ENCODE peak calls at places on chromosomes 16 and 17, in nine cellular contexts. One of them, this sample, is unnamed.

GRCh38 chr16:68237243-68238028 is 1.5 kb upstream of the ESRP2 start:
- DNase-seq in kidney: peak
- DNase-seq in brain microvascular endothelial cell: peak
- DNase-seq in neural crest cell: peak
- DNase-seq in GM10248: peak
- DNase-seq in nephron progenitor cell: peak
- DNase-seq in RWPE1: peak
- DNase-seq in coronary artery: peak
- DNase-seq in right lobe of liver: peak
- DNase-seq in this sample: peak

GRCh38 chr17:44759096-44759915 is 518 bp downstream of the ADAM11 start:
- DNase-seq in kidney: peak
- DNase-seq in brain microvascular endothelial cell: no peak
- DNase-seq in neural crest cell: peak
- DNase-seq in GM10248: no peak
- DNase-seq in nephron progenitor cell: peak
- DNase-seq in RWPE1: no peak
- DNase-seq in coronary artery: no peak
- DNase-seq in right lobe of liver: no peak
- DNase-seq in this sample: no peak

GRCh38 chr16:64242510-64242909 is 879.4 kb downstream of the CDH11 start:
- DNase-seq in kidney: no peak
- DNase-seq in brain microvascular endothelial cell: no peak
- DNase-seq in neural crest cell: no peak
- DNase-seq in GM10248: no peak
- DNase-seq in nephron progenitor cell: no peak
- DNase-seq in RWPE1: no peak
- DNase-seq in coronary artery: no peak
- DNase-seq in right lobe of liver: no peak
- DNase-seq in this sample: no peak

GRCh38 chr16:88907768-88908167 is 41.3 kb upstream of the PABPN1L start:
- DNase-seq in kidney: no peak
- DNase-seq in brain microvascular endothelial cell: peak
- DNase-seq in neural crest cell: no peak
- DNase-seq in GM10248: no peak
- DNase-seq in nephron progenitor cell: no peak
- DNase-seq in RWPE1: peak
- DNase-seq in coronary artery: no peak
- DNase-seq in right lobe of liver: no peak
- DNase-seq in this sample: no peak

GRCh38 chr16:53465606-53466290 is 31.5 kb downstream of the RBL2 start:
- DNase-seq in kidney: no peak
- DNase-seq in brain microvascular endothelial cell: peak
- DNase-seq in neural crest cell: no peak
- DNase-seq in GM10248: no peak
- DNase-seq in nephron progenitor cell: no peak
- DNase-seq in RWPE1: peak
- DNase-seq in coronary artery: no peak
- DNase-seq in right lobe of liver: no peak
- DNase-seq in this sample: no peak

GRCh38 chr16:2692251-2692947 is 10.1 kb downstream of the KCTD5 start:
- DNase-seq in kidney: peak
- DNase-seq in brain microvascular endothelial cell: no peak
- DNase-seq in neural crest cell: no peak
- DNase-seq in GM10248: no peak
- DNase-seq in nephron progenitor cell: no peak
- DNase-seq in RWPE1: no peak
- DNase-seq in coronary artery: no peak
- DNase-seq in right lobe of liver: peak
- DNase-seq in this sample: no peak

GRCh38 chr16:19926449-19927390 is 42.1 kb upstream of the GPRC5B start:
- DNase-seq in kidney: no peak
- DNase-seq in brain microvascular endothelial cell: peak
- DNase-seq in neural crest cell: no peak
- DNase-seq in GM10248: no peak
- DNase-seq in nephron progenitor cell: no peak
- DNase-seq in RWPE1: peak
- DNase-seq in coronary artery: no peak
- DNase-seq in right lobe of liver: no peak
- DNase-seq in this sample: no peak

GRCh38 chr16:29848420-29849297 is 14.4 kb downstream of the CDIPT start:
- DNase-seq in kidney: peak
- DNase-seq in brain microvascular endothelial cell: peak
- DNase-seq in neural crest cell: peak
- DNase-seq in GM10248: peak
- DNase-seq in nephron progenitor cell: peak
- DNase-seq in RWPE1: peak
- DNase-seq in coronary artery: no peak
- DNase-seq in right lobe of liver: peak
- DNase-seq in this sample: peak

GRCh38 chr17:33686171-33686570 is 393.1 kb upstream of the ASIC2 start:
- DNase-seq in kidney: no peak
- DNase-seq in brain microvascular endothelial cell: no peak
- DNase-seq in neural crest cell: peak
- DNase-seq in GM10248: peak
- DNase-seq in nephron progenitor cell: peak
- DNase-seq in RWPE1: peak
- DNase-seq in coronary artery: no peak
- DNase-seq in right lobe of liver: no peak
- DNase-seq in this sample: no peak
- TF ChIP-seq CTCF in kidney: no peak
- TF ChIP-seq CTCF in brain microvascular endothelial cell: peak
- TF ChIP-seq CTCF in neural crest cell: peak
- TF ChIP-seq CTCF in GM10248: peak
- TF ChIP-seq CTCF in nephron progenitor cell: peak
- TF ChIP-seq CTCF in RWPE1: no peak
- TF ChIP-seq CTCF in coronary artery: no peak
- TF ChIP-seq CTCF in right lobe of liver: peak
- TF ChIP-seq CTCF in this sample: no peak

GRCh38 chr17:49703557-49704277 is 4.0 kb downstream of the SLC35B1 start:
- DNase-seq in kidney: no peak
- DNase-seq in brain microvascular endothelial cell: peak
- DNase-seq in neural crest cell: peak
- DNase-seq in GM10248: no peak
- DNase-seq in nephron progenitor cell: peak
- DNase-seq in RWPE1: no peak
- DNase-seq in coronary artery: no peak
- DNase-seq in right lobe of liver: peak
- DNase-seq in this sample: no peak

GRCh38 chr17:49707246-49707607 is 537 bp downstream of the SLC35B1 start:
- DNase-seq in kidney: no peak
- DNase-seq in brain microvascular endothelial cell: no peak
- DNase-seq in neural crest cell: no peak
- DNase-seq in GM10248: no peak
- DNase-seq in nephron progenitor cell: peak
- DNase-seq in RWPE1: no peak
- DNase-seq in coronary artery: no peak
- DNase-seq in right lobe of liver: no peak
- DNase-seq in this sample: no peak

GRCh38 chr17:49707608-49708514 is at the start of gene SLC35B1:
- DNase-seq in kidney: peak
- DNase-seq in brain microvascular endothelial cell: peak
- DNase-seq in neural crest cell: peak
- DNase-seq in GM10248: peak
- DNase-seq in nephron progenitor cell: peak
- DNase-seq in RWPE1: peak
- DNase-seq in coronary artery: peak
- DNase-seq in right lobe of liver: peak
- DNase-seq in this sample: peak

GRCh38 chr17:49705254-49705653 is 2.5 kb downstream of the SLC35B1 start:
- DNase-seq in kidney: no peak
- DNase-seq in brain microvascular endothelial cell: no peak
- DNase-seq in neural crest cell: no peak
- DNase-seq in GM10248: no peak
- DNase-seq in nephron progenitor cell: no peak
- DNase-seq in RWPE1: no peak
- DNase-seq in coronary artery: no peak
- DNase-seq in right lobe of liver: no peak
- DNase-seq in this sample: no peak

DNA sequence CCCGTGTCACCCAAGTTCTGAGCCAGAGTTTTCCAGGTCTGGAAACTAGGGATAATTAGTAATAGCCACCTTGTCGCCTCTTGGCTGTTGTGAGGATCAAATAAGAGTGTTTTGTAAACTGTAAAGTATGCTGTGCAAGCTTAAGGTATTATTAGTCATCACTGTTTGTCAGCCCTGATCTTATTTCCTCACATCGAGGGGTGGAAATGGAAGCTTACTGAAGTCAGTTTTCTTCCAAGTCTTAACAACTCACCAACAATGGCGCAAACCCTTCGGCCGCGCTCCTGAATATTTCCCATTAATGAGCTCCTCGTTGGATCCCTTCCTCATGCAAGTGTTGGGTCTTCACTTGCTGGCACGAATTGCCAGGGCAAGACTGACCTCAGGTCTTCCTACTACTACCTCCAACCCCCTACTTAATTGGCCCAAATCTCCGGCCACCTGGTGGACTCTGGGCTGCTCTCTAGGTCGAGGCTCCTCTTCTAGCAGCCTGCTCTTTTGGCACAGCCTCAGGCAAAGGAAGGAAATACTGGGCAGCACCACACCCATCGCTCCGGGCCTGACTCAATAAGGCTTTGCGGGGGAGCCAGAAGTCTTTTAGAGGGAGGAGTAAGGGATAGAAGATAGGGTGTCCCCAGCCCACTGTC is 874 bp upstream of the SLC35B1 start:
- DNase-seq in kidney: no peak
- DNase-seq in brain microvascular endothelial cell: no peak
- DNase-seq in neural crest cell: no peak
- DNase-seq in GM10248: no peak
- DNase-seq in nephron progenitor cell: no peak
- DNase-seq in RWPE1: no peak
- DNase-seq in coronary artery: no peak
- DNase-seq in right lobe of liver: no peak
- DNase-seq in this sample: no peak
- TF ChIP-seq CTCF in kidney: no peak
- TF ChIP-seq CTCF in brain microvascular endothelial cell: peak
- TF ChIP-seq CTCF in neural crest cell: peak
- TF ChIP-seq CTCF in GM10248: no peak
- TF ChIP-seq CTCF in nephron progenitor cell: no peak
- TF ChIP-seq CTCF in RWPE1: peak
- TF ChIP-seq CTCF in coronary artery: no peak
- TF ChIP-seq CTCF in right lobe of liver: no peak
- TF ChIP-seq CTCF in this sample: no peak

DNA sequence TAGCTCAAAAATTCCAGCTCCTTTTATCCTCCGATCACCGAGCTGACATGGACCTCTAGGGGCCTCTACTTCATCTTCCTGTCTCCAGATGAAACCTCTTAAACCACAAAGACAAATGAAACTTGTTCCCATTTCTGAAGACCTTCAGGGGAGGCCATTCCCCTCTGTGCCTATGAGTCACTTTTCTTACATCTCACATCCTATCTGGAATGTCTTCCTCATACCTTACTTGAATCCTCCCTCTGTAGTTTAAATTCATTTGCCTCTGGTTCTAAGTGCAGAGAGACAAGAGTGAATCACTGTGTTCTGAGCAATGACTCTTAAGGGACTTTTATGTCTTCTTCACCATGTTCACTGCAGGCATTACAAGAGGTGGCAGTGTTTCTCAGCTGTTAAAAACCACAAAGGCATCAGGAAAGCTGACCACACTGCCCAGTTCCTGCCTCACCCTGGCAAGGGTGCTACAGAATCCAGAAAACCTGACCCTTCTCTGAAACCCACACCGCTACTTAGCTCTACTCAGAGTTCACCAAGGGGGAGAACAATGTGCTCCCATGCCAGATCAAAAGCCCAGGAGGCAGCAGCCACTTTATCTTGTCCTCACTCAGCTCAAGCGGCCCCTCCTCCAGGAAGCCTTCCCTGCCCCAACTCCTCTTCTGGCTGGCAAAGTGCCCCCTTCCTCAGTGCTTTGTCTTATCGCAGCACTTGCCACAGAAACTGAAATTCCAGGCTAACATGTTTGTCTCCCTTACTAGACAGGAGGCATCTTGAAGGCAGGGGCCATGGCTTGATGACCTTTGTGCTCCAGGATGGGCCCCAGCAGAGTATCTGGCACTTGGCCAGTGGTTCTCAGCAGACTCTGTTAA is 6.4 kb downstream of the CUEDC1 start:
- DNase-seq in kidney: peak
- DNase-seq in brain microvascular endothelial cell: peak
- DNase-seq in neural crest cell: no peak
- DNase-seq in GM10248: no peak
- DNase-seq in nephron progenitor cell: no peak
- DNase-seq in RWPE1: peak
- DNase-seq in coronary artery: no peak
- DNase-seq in right lobe of liver: no peak
- DNase-seq in this sample: no peak
- TF ChIP-seq CTCF in kidney: no peak
- TF ChIP-seq CTCF in brain microvascular endothelial cell: no peak
- TF ChIP-seq CTCF in neural crest cell: no peak
- TF ChIP-seq CTCF in GM10248: no peak
- TF ChIP-seq CTCF in nephron progenitor cell: no peak
- TF ChIP-seq CTCF in RWPE1: no peak
- TF ChIP-seq CTCF in coronary artery: no peak
- TF ChIP-seq CTCF in right lobe of liver: no peak
- TF ChIP-seq CTCF in this sample: no peak

GRCh38 chr16:74667215-74667765 is 613 bp upstream of the RFWD3 start:
- DNase-seq in kidney: peak
- DNase-seq in brain microvascular endothelial cell: no peak
- DNase-seq in neural crest cell: peak
- DNase-seq in GM10248: peak
- DNase-seq in nephron progenitor cell: peak
- DNase-seq in RWPE1: peak
- DNase-seq in coronary artery: no peak
- DNase-seq in right lobe of liver: peak
- DNase-seq in this sample: no peak

GRCh38 chr16:74661064-74661463 is 5.6 kb downstream of the RFWD3 start:
- DNase-seq in kidney: no peak
- DNase-seq in brain microvascular endothelial cell: no peak
- DNase-seq in neural crest cell: no peak
- DNase-seq in GM10248: no peak
- DNase-seq in nephron progenitor cell: no peak
- DNase-seq in RWPE1: no peak
- DNase-seq in coronary artery: no peak
- DNase-seq in right lobe of liver: no peak
- DNase-seq in this sample: no peak

GRCh38 chr16:74666010-74666421 is 661 bp downstream of the RFWD3 start:
- DNase-seq in kidney: no peak
- DNase-seq in brain microvascular endothelial cell: no peak
- DNase-seq in neural crest cell: no peak
- DNase-seq in GM10248: no peak
- DNase-seq in nephron progenitor cell: no peak
- DNase-seq in RWPE1: no peak
- DNase-seq in coronary artery: no peak
- DNase-seq in right lobe of liver: no peak
- DNase-seq in this sample: no peak

DNA sequence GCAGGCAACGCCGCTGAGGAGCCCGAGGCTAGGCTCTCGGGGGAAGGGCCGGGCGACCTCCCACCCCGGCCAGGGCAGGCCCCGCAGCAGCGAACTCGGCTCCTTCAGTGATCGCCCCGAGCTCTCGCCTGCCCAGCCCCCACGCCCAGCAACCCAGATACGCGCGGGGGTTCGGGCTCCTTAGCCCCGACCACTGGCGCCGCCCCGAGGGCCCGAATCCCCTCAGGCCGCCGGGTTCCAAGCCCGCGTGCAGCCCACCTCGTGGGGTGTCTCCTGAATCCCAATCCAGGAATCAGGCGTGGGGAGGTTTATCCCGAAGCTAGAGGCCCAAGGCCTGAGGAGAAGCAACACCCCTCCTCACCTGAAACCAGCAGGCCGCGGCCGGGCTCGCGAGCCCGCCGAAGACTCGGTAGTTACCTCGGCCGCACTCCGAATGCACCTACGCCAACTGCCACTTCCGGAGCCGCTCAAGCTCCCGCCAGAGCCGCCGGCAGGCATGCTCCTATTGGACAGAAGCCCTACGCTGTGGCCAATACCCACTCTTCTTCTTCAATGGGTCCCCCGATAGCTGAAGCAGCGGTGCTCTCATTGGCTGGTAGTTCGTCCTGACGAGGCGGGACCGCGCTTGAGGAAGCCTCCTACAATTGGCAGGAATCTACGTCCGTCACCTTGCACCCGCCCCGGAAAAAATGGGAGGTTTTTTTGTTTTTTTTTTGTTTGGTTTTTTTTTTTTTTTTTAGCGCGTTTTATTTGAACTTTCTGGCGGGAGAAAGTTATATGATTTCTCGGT is at the start of gene RFWD3:
- DNase-seq in kidney: peak
- DNase-seq in brain microvascular endothelial cell: peak
- DNase-seq in neural crest cell: peak
- DNase-seq in GM10248: peak
- DNase-seq in nephron progenitor cell: peak
- DNase-seq in RWPE1: peak
- DNase-seq in coronary artery: peak
- DNase-seq in right lobe of liver: peak
- DNase-seq in this sample: peak
- TF ChIP-seq CTCF in kidney: no peak
- TF ChIP-seq CTCF in brain microvascular endothelial cell: no peak
- TF ChIP-seq CTCF in neural crest cell: no peak
- TF ChIP-seq CTCF in GM10248: no peak
- TF ChIP-seq CTCF in nephron progenitor cell: no peak
- TF ChIP-seq CTCF in RWPE1: no peak
- TF ChIP-seq CTCF in coronary artery: no peak
- TF ChIP-seq CTCF in right lobe of liver: no peak
- TF ChIP-seq CTCF in this sample: no peak

This sample was measured in omental fat pad.